ENCODE peak calls at places on chromosomes 12 and 14, in eight cellular contexts. E is heart right ventricle; G is effector memory CD4-positive, alpha-beta T cell; L is Karpas-422; Y is CD4-positive, CD25-positive, alpha-beta regulatory T cell; W is fibroblast of lung; H is H9; T is AG04450. Z is an unnamed sample.

GRCh38 chr12:103924761-103925641 is 5.2 kb upstream of the HSP90B1 start:
- DNase-seq in E (no peak), L (no peak), G (no peak), T (peak; percentile 49), Y (no peak), W (peak; percentile 87), H (no peak), Z (no peak)

GRCh38 chr12:12079291-12079690 is 8.6 kb downstream of the BCL2L14 start:
- DNase-seq in W (peak; percentile 74), T (no peak), Y (no peak), H (no peak), E (no peak), G (no peak), L (no peak), Z (no peak)

GRCh38 chr12:99192489-99192888 is 455.1 kb upstream of the GARIN6 start:
- DNase-seq in G (no peak), T (no peak), E (no peak), Y (no peak), H (no peak), W (no peak), L (no peak), Z (no peak)

GRCh38 chr14:77059276-77059934 is 30.9 kb upstream of the IRF2BPL start:
- DNase-seq in E (no peak), G (no peak), H (peak; percentile 86), L (no peak), W (peak; percentile 97), Y (no peak), T (no peak), Z (peak; percentile 51)

GRCh38 chr14:100466111-100466856 is 120.9 kb downstream of the BEGAIN start:
- DNase-seq in T (no peak), G (no peak), H (peak; percentile 84), W (no peak), Y (no peak), L (no peak), E (no peak), Z (no peak)

GRCh38 chr14:91115986-91116385 is 2.1 kb downstream of the DGLUCY start:
- DNase-seq in H (no peak), E (no peak), Y (no peak), W (peak; percentile 20), L (no peak), T (no peak), G (no peak), Z (no peak)

GRCh38 chr14:105051182-105052109 is 13.8 kb downstream of the GPR132 start:
- DNase-seq in G (no peak), W (no peak), L (no peak), T (no peak), H (no peak), E (no peak), Y (no peak), Z (no peak)

GRCh38 chr12:870378-870777 is 79.1 kb downstream of the RAD52 start:
- DNase-seq in G (no peak), Y (no peak), L (no peak), E (no peak), H (no peak), W (no peak), T (no peak), Z (no peak)

GRCh38 chr12:116708826-116709756 is 28.8 kb downstream of the SPRING1 start:
- DNase-seq in E (peak; percentile 33), G (no peak), Y (peak; percentile 10), H (peak; percentile 51), W (peak; percentile 36), T (no peak), L (peak; percentile 82), Z (peak; percentile 56)

GRCh38 chr14:76867536-76868452 is 41.6 kb downstream of the LRRC74A start:
- DNase-seq in H (no peak), E (no peak), T (no peak), Y (no peak), L (peak; percentile 63), W (no peak), G (no peak), Z (no peak)

GRCh38 chr14:33938131-33938949 is 12.5 kb downstream of the EGLN3 start:
- DNase-seq in E (peak; percentile 81), G (no peak), Y (no peak), H (peak; percentile 68), W (peak; percentile 10), T (no peak), L (no peak), Z (no peak)

GRCh38 chr12:108801736-108802665 is 55.4 kb downstream of the SSH1 start:
- DNase-seq in W (peak; percentile 87), H (peak; percentile 96), Y (no peak), G (no peak), L (no peak), T (no peak), E (peak; percentile 52), Z (no peak)

GRCh38 chr14:21796912-21797311 is 123.3 kb upstream of the OR4E1 start:
- DNase-seq in G (no peak), T (no peak), E (no peak), L (peak; percentile 49), H (peak; percentile 50), W (no peak), Y (peak; percentile 6), Z (no peak)

GRCh38 chr14:59055439-59056045 is 132.9 kb upstream of the DAAM1 start:
- DNase-seq in L (peak; percentile 79), Y (no peak), G (no peak), E (peak; percentile 13), W (peak; percentile 39), T (peak; percentile 30), H (no peak), Z (peak; percentile 2)

GRCh38 chr12:26298785-26299621 is 103.6 kb downstream of the SSPN start:
- DNase-seq in T (no peak), E (peak; percentile 30), Y (no peak), G (no peak), H (no peak), L (peak; percentile 93), W (peak; percentile 90), Z (no peak)

GRCh38 chr12:46831335-46832083 is 5.7 kb upstream of the SLC38A4 start:
- DNase-seq in G (no peak), E (peak; percentile 25), T (no peak), W (peak; percentile 7), H (peak; percentile 57), Y (no peak), L (no peak), Z (no peak)

GRCh38 chr12:113138826-113139225 is 3.3 kb upstream of the RASAL1 start:
- DNase-seq in Y (no peak), T (no peak), E (no peak), W (no peak), L (no peak), G (no peak), H (no peak), Z (no peak)

DNA sequence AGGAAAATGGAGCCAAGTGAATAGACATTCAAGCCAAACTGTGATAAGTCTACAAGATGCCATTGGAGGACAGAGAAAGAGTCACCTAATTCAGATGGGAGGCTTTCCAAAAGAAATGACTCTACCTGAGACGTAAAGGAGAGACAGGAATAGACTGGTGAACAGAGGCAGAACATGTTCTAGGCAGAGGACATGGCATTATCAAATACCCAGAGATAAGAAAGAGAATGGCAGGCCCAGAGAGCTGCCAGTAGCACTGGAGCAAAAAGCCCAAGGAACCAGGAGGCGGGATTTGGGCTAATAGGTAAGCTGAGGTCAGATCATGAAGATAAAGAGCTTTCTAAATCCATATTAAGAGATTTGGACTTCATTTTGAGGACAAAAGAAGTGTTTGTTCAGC is 207.1 kb downstream of the AKAP6 start:
- DNase-seq in W (no peak), T (no peak), G (no peak), E (no peak), Y (no peak), L (no peak), H (no peak), Z (no peak)
- H3K27ac ChIP-seq in W (no peak overlapping the region), T (no peak overlapping the region), G (no peak overlapping the region), E (no peak overlapping the region), Y (no peak overlapping the region), L (no peak overlapping the region), H (no peak overlapping the region), Z (no peak overlapping the region)

GRCh38 chr14:98167253-98167652 is 1104.7 kb downstream of the BCL11B start:
- DNase-seq in L (no peak), G (no peak), H (no peak), W (no peak), Y (no peak), T (no peak), E (no peak), Z (no peak)
- H3K27ac ChIP-seq in L (no peak overlapping the region), G (peak overlapping the region; percentile 50), H (no peak overlapping the region), W (no peak overlapping the region), Y (no peak overlapping the region), T (no peak overlapping the region), E (no peak overlapping the region), Z (no peak overlapping the region)

GRCh38 chr12:105409286-105409685 is 78.8 kb downstream of the C12orf75 start:
- DNase-seq in G (no peak), Y (no peak), H (no peak), L (no peak), W (no peak), T (no peak), E (no peak), Z (no peak)

GRCh38 chr12:105403095-105403494 is 72.6 kb downstream of the C12orf75 start:
- DNase-seq in T (no peak), E (no peak), Y (no peak), G (no peak), H (no peak), L (no peak), W (no peak), Z (no peak)

GRCh38 chr12:105409881-105410471 is 79.5 kb downstream of the C12orf75 start:
- DNase-seq in E (peak; percentile 83), L (no peak), G (no peak), W (peak; percentile 50), H (no peak), Y (no peak), T (no peak), Z (no peak)

GRCh38 chr12:105402366-105402765 is 71.9 kb downstream of the C12orf75 start:
- DNase-seq in E (no peak), H (no peak), G (no peak), L (no peak), W (no peak), T (no peak), Y (no peak), Z (no peak)

GRCh38 chr12:105406497-105406896 is 76.0 kb downstream of the C12orf75 start:
- DNase-seq in T (no peak), E (no peak), H (no peak), L (no peak), W (no peak), G (no peak), Y (no peak), Z (no peak)
- H3K27ac ChIP-seq in T (no peak overlapping the region), E (no peak overlapping the region), H (no peak overlapping the region), L (no peak overlapping the region), W (no peak overlapping the region), G (no peak overlapping the region), Y (no peak overlapping the region), Z (no peak overlapping the region)

DNA sequence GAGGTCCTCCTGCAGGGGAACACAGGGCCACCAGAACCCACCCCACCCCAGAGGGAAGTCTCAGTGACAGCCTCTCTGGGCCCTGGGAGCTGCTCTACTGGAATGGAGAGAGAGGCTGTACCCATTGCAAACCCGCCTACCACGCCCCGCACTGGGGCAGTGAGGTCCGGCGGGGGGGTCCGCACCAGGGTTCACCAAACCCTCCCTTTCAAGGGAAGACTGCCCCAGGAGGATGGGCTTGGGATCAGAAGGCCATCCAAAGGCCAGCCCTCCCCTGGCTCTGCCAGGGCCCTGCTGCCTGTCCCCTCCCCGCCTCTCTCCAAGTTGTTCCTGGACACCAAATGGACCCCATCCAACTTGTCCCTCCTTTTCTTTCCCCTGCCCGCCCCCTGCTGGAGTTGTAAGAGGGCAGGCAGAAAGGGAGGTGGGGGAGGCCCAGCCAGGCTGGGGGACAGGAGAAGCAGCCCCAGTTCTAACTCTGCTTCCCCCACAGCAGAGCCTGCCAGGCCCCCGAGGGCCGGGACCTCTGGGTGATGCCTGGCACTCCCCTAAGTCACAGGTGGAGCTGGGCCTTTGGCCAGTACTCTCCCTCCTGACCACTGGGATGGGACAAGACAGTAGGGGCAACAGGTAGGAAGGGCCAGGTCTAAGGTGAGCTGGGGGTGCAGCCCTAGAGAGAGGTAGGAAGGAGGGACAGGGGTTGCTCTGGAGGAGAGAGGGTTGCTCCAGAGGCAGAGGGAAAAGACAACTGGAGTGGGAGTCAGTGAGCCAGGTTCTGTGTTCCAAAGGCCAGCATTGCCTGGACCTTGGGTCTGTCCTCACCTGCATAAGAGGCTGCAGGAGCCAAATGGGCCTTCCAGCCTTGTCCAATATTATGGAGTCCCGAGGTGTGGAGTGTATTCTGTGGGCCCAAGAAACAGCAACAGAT is 3.2 kb upstream of the DIO3 start:
- DNase-seq in G (no peak), T (no peak), L (no peak), E (no peak), W (no peak), H (no peak), Y (no peak), Z (no peak)
- H3K27ac ChIP-seq in G (no peak overlapping the region), T (no peak overlapping the region), L (no peak overlapping the region), E (no peak overlapping the region), W (no peak overlapping the region), H (no peak overlapping the region), Y (no peak overlapping the region), Z (no peak overlapping the region)